ENCODE peak calls at places on chromosomes 16 and 17, in four cellular contexts. J is tibial nerve, W is Peyer's patch, N is substantia nigra. G is an unnamed sample.

GRCh38 chr16:77944631-77945030 is 77.7 kb upstream of the CLEC3A start:
- DNase-seq in J (no peak), W (no peak), N (no peak), G (no peak)

GRCh38 chr16:3087836-3088235 is 11.3 kb downstream of the ZSCAN10 start:
- DNase-seq in J (no peak), W (no peak), N (no peak), G (no peak)

GRCh38 chr17:41965694-41966375 is 760 bp upstream of the CNP start:
- DNase-seq in J (no peak), W (peak), N (no peak), G (peak)

GRCh38 chr16:84816485-84816884 is 3.3 kb upstream of the CRISPLD2 start:
- DNase-seq in J (peak), W (no peak), N (no peak), G (no peak)

GRCh38 chr17:69047368-69048263 is 13.1 kb downstream of the ABCA9 start:
- DNase-seq in J (peak), W (peak), N (no peak), G (no peak)

GRCh38 chr16:80167657-80168056 is 373.1 kb upstream of the DYNLRB2 start:
- DNase-seq in J (no peak), W (no peak), N (no peak), G (peak)

GRCh38 chr16:10668322-10669045 is 26.2 kb downstream of the TEKT5 start:
- DNase-seq in J (no peak), W (no peak), N (no peak), G (no peak)

GRCh38 chr16:70635356-70636016 is 10.9 kb upstream of the IL34 start:
- DNase-seq in J (peak), W (no peak), N (no peak), G (no peak)

GRCh38 chr16:10683160-10683559 is 11.6 kb downstream of the TEKT5 start:
- DNase-seq in J (no peak), W (no peak), N (no peak), G (no peak)

GRCh38 chr17:73227379-73227778 is 34.3 kb downstream of the CPSF4L start:
- DNase-seq in J (no peak), W (no peak), N (no peak), G (no peak)
- H3K27ac ChIP-seq in J (peak), W (no peak), N (no peak), G (peak)

GRCh38 chr17:80872011-80872929 is 119.4 kb upstream of the CHMP6 start:
- DNase-seq in J (no peak), W (no peak), N (no peak), G (no peak)
- H3K27ac ChIP-seq in J (peak), W (no peak), N (peak), G (no peak)

GRCh38 chr17:48262982-48263586 is 155.5 kb downstream of the SNX11 start:
- DNase-seq in J (no peak), W (no peak), N (no peak), G (no peak)
- H3K27ac ChIP-seq in J (no peak), W (no peak), N (no peak), G (no peak)

GRCh38 chr16:49701867-49702494 is 153.9 kb downstream of the ZNF423 start:
- DNase-seq in J (peak), W (peak), N (no peak), G (no peak)

GRCh38 chr16:49699718-49700117 is 156.2 kb downstream of the ZNF423 start:
- DNase-seq in J (no peak), W (no peak), N (no peak), G (no peak)

GRCh38 chr16:49700222-49700927 is 155.5 kb downstream of the ZNF423 start:
- DNase-seq in J (no peak), W (no peak), N (no peak), G (no peak)

GRCh38 chr16:49698931-49699715 is 156.8 kb downstream of the ZNF423 start:
- DNase-seq in J (peak), W (no peak), N (no peak), G (no peak)

DNA sequence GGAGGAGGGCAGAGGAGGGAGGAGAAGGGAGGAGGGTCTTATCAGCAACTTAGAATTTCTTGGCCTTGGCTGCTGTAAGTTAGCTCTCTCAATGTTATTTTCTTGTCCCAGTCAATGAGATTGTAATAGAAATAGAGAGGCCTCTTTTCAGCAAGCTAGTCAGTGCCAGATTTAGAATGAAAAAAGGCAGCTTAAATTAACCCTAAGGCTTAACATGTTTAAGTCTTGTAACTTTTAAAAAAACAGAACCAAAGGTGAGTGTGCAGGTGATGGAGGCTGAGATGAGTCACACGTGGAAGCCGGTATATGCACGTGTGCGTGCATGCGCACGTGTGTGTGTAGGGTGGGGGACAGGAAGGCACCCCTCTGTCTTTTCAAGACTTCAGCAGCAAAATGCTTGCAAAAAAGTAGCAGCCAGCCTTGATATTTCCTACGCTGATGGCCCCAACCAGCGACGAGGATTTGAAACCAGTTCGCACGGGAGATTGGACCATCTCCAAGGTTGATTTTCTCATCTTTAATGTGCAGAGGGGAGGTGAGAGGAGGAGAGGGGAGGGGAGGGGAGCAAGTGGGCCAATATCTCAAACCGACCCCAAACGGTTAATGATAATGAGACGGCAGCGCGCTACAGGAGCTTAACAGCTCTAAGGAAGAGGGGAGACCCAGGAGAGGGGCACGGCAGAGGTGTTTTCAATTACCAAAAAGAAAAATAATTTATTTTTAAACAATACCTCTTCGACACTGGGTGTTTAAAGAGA is 154.8 kb downstream of the ZNF423 start:
- DNase-seq in J (no peak), W (no peak), N (no peak), G (no peak)
- H3K27ac ChIP-seq in J (peak), W (no peak), N (no peak), G (no peak)

GRCh38 chr17:76471498-76472257 is 4.3 kb downstream of the AANAT start:
- DNase-seq in J (no peak), W (no peak), N (no peak), G (no peak)

GRCh38 chr17:76469076-76469990 is 1.9 kb downstream of the AANAT start:
- DNase-seq in J (no peak), W (no peak), N (no peak), G (no peak)

GRCh38 chr17:76472258-76472645 is 4.8 kb downstream of the AANAT start:
- DNase-seq in J (no peak), W (no peak), N (no peak), G (no peak)

GRCh38 chr17:76468634-76469010 is 1.2 kb downstream of the AANAT start:
- DNase-seq in J (no peak), W (no peak), N (no peak), G (no peak)

GRCh38 chr17:76469991-76470739 is 2.8 kb downstream of the AANAT start:
- DNase-seq in J (no peak), W (no peak), N (no peak), G (no peak)
- H3K27ac ChIP-seq in J (no peak), W (no peak), N (peak), G (no peak)

GRCh38 chr17:66784621-66785364 is 50.1 kb upstream of the CACNG5 start:
- DNase-seq in J (no peak), W (no peak), N (no peak), G (no peak)
- H3K27ac ChIP-seq in J (no peak), W (no peak), N (no peak), G (no peak)